ENCODE peak calls at places on chromosomes 1 and 21, in nine cellular contexts. V, R, H, O, M, L, P, N and B are unnamed samples.

GRCh38 chr1:203176744-203177460 is 1.3 kb upstream of the MYBPH start:
- DNase-seq in V (no peak), R (no peak), H (no peak), O (no peak), M (no peak), L (no peak), P (no peak), N (no peak), B (no peak)

GRCh38 chr1:22808846-22809501 is 98.3 kb downstream of the EPHB2 start:
- DNase-seq in V (peak), R (no peak), H (peak), O (no peak), M (no peak), L (peak), P (no peak), N (no peak), B (peak)

GRCh38 chr1:53129891-53130597 is 12.4 kb downstream of the SLC1A7 start:
- DNase-seq in V (no peak), R (no peak), H (no peak), O (no peak), M (no peak), L (no peak), P (no peak), N (no peak), B (no peak)

GRCh38 chr1:24119859-24120756 is 8.2 kb upstream of the MYOM3 start:
- DNase-seq in V (peak), R (no peak), H (no peak), O (no peak), M (no peak), L (peak), P (no peak), N (no peak), B (no peak)

GRCh38 chr1:110215621-110216020 is 5.5 kb downstream of the KCNC4 start:
- DNase-seq in V (no peak), R (no peak), H (no peak), O (no peak), M (no peak), L (no peak), P (no peak), N (no peak), B (no peak)

GRCh38 chr1:189620471-189620870 is 857.2 kb downstream of the BRINP3 start:
- DNase-seq in V (no peak), R (no peak), H (no peak), O (no peak), M (no peak), L (no peak), P (no peak), N (no peak), B (no peak)

GRCh38 chr21:26534517-26534916 is 38.6 kb downstream of the CYYR1 start:
- DNase-seq in V (no peak), R (no peak), H (no peak), O (no peak), M (no peak), L (no peak), P (no peak), N (no peak), B (no peak)

GRCh38 chr1:220878223-220879081 is 791 bp upstream of the HLX start:
- DNase-seq in V (peak), R (no peak), H (no peak), O (no peak), M (no peak), L (no peak), P (no peak), N (no peak), B (no peak)

GRCh38 chr1:231021540-231022031 is 18.5 kb downstream of the FAM89A start:
- DNase-seq in V (no peak), R (no peak), H (no peak), O (no peak), M (no peak), L (no peak), P (no peak), N (no peak), B (no peak)

GRCh38 chr1:199510314-199510713 is 517.2 kb upstream of the NR5A2 start:
- DNase-seq in V (no peak), R (no peak), H (no peak), O (peak), M (no peak), L (no peak), P (no peak), N (no peak), B (no peak)

GRCh38 chr1:5637171-5637570 is 355.1 kb downstream of the NPHP4 start:
- DNase-seq in V (no peak), R (no peak), H (no peak), O (no peak), M (no peak), L (no peak), P (no peak), N (peak), B (no peak)

GRCh38 chr1:91693542-91693941 is 192.4 kb downstream of the TGFBR3 start:
- DNase-seq in V (peak), R (no peak), H (no peak), O (no peak), M (no peak), L (peak), P (no peak), N (no peak), B (no peak)

GRCh38 chr1:78333426-78334012 is 157.3 kb upstream of the PTGFR start:
- DNase-seq in V (no peak), R (peak), H (no peak), O (peak), M (no peak), L (peak), P (no peak), N (peak), B (no peak)

GRCh38 chr1:26278835-26279597 is 870 bp upstream of the SH3BGRL3 start:
- DNase-seq in V (no peak), R (no peak), H (no peak), O (no peak), M (no peak), L (peak), P (peak), N (peak), B (no peak)

GRCh38 chr21:46457801-46458314 is 833 bp upstream of the DIP2A start:
- DNase-seq in V (peak), R (no peak), H (no peak), O (no peak), M (no peak), L (peak), P (no peak), N (peak), B (peak)

GRCh38 chr1:235632538-235633219 is 16.9 kb downstream of the GNG4 start:
- DNase-seq in V (no peak), R (no peak), H (peak), O (no peak), M (no peak), L (peak), P (no peak), N (no peak), B (no peak)

GRCh38 chr1:45018599-45019230 is 6.7 kb downstream of the UROD start:
- DNase-seq in V (no peak), R (peak), H (peak), O (peak), M (no peak), L (peak), P (peak), N (peak), B (peak)

GRCh38 chr1:115430717-115431116 is 92.7 kb upstream of the NGF start:
- DNase-seq in V (no peak), R (no peak), H (no peak), O (no peak), M (no peak), L (peak), P (peak), N (peak), B (no peak)

GRCh38 chr1:151838491-151839412 is 868 bp downstream of the C2CD4D start:
- DNase-seq in V (no peak), R (no peak), H (no peak), O (no peak), M (no peak), L (no peak), P (peak), N (no peak), B (no peak)

GRCh38 chr1:186082235-186082937 is 292.7 kb downstream of the TPR start:
- DNase-seq in V (peak), R (peak), H (peak), O (peak), M (peak), L (peak), P (peak), N (no peak), B (peak)

GRCh38 chr1:11412166-11412565 is 66.8 kb upstream of the DISP3 start:
- DNase-seq in V (no peak), R (no peak), H (no peak), O (no peak), M (no peak), L (no peak), P (no peak), N (no peak), B (no peak)

GRCh38 chr1:156876281-156876680 is 15.6 kb downstream of the NTRK1 start:
- DNase-seq in V (no peak), R (no peak), H (no peak), O (no peak), M (no peak), L (no peak), P (no peak), N (no peak), B (no peak)

GRCh38 chr1:60277269-60277668 is 203.7 kb upstream of the C1orf87 start:
- DNase-seq in V (no peak), R (no peak), H (no peak), O (no peak), M (no peak), L (no peak), P (no peak), N (no peak), B (no peak)

GRCh38 chr1:175152006-175152652 is 40.4 kb downstream of the KIAA0040 start:
- DNase-seq in V (peak), R (peak), H (peak), O (no peak), M (no peak), L (peak), P (peak), N (peak), B (peak)

GRCh38 chr21:30882907-30883597 is 1.7 kb upstream of the KRTAP11-1 start:
- DNase-seq in V (no peak), R (no peak), H (no peak), O (no peak), M (no peak), L (no peak), P (no peak), N (no peak), B (no peak)

GRCh38 chr1:36321119-36321951 is 2.1 kb downstream of the EVA1B start:
- DNase-seq in V (peak), R (peak), H (peak), O (peak), M (no peak), L (peak), P (no peak), N (no peak), B (peak)

GRCh38 chr1:183744132-183744913 is 60.6 kb upstream of the RGL1 start:
- DNase-seq in V (no peak), R (no peak), H (no peak), O (no peak), M (no peak), L (no peak), P (no peak), N (no peak), B (no peak)

GRCh38 chr1:19179597-19180271 is 30.3 kb downstream of the UBR4 start:
- DNase-seq in V (no peak), R (no peak), H (peak), O (no peak), M (no peak), L (peak), P (no peak), N (peak), B (peak)

GRCh38 chr1:222813866-222814535 is 838 bp upstream of the DISP1 start:
- DNase-seq in V (no peak), R (no peak), H (no peak), O (no peak), M (no peak), L (peak), P (no peak), N (no peak), B (no peak)

GRCh38 chr1:185292237-185292636 is 24.8 kb downstream of the IVNS1ABP start:
- DNase-seq in V (no peak), R (no peak), H (no peak), O (no peak), M (no peak), L (no peak), P (no peak), N (no peak), B (no peak)

GRCh38 chr21:38853421-38853919 is 47.7 kb downstream of the ETS2 start:
- DNase-seq in V (no peak), R (no peak), H (peak), O (peak), M (peak), L (peak), P (peak), N (peak), B (peak)

GRCh38 chr21:15289896-15290841 is 225.4 kb upstream of the NRIP1 start:
- DNase-seq in V (peak), R (peak), H (no peak), O (no peak), M (no peak), L (no peak), P (no peak), N (no peak), B (peak)

GRCh38 chr1:165641276-165641987 is 10.4 kb downstream of the MGST3 start:
- DNase-seq in V (no peak), R (no peak), H (no peak), O (no peak), M (no peak), L (peak), P (no peak), N (no peak), B (no peak)

GRCh38 chr1:172717722-172718455 is 59.0 kb downstream of the FASLG start:
- DNase-seq in V (no peak), R (no peak), H (no peak), O (no peak), M (no peak), L (peak), P (no peak), N (no peak), B (no peak)

GRCh38 chr1:223221686-223222085 is 78.6 kb upstream of the TLR5 start:
- DNase-seq in V (no peak), R (no peak), H (no peak), O (no peak), M (no peak), L (no peak), P (no peak), N (no peak), B (no peak)

GRCh38 chr1:155975375-155976061 is 2.8 kb downstream of the ARHGEF2 start:
- DNase-seq in V (no peak), R (no peak), H (no peak), O (no peak), M (no peak), L (no peak), P (no peak), N (no peak), B (no peak)

GRCh38 chr1:5886140-5886483 is 106.1 kb downstream of the NPHP4 start:
- DNase-seq in V (no peak), R (no peak), H (no peak), O (no peak), M (no peak), L (no peak), P (no peak), N (no peak), B (peak)